ENCODE peak calls at places on chromosomes 16 and 17, in seven cellular contexts. P, J, V, Z, C, D and O are unnamed samples.

GRCh38 chr16:11100239-11100750 is 155.7 kb downstream of the SOCS1 start:
- DNase-seq in J (no peak), V (no peak), D (peak), Z (peak), P (peak), C (no peak), O (peak)

GRCh38 chr16:62149646-62150045 is 113.4 kb upstream of the CDH8 start:
- DNase-seq in P (no peak), V (no peak), C (no peak), Z (no peak), D (no peak), J (peak), O (no peak)

GRCh38 chr17:3335876-3336275 is 37.7 kb upstream of the OR3A1 start:
- DNase-seq in C (no peak), Z (no peak), V (no peak), P (no peak), J (peak), D (no peak), O (no peak)

GRCh38 chr17:1686086-1686485 is 1.4 kb upstream of the PRPF8 start:
- DNase-seq in D (no peak), P (no peak), C (no peak), J (peak), V (peak), Z (no peak), O (no peak)

GRCh38 chr16:23587726-23588125 is 8.4 kb downstream of the NDUFAB1 start:
- DNase-seq in J (no peak), V (no peak), P (peak), C (no peak), D (no peak), Z (peak), O (no peak)

GRCh38 chr17:64152428-64153125 is 22.6 kb upstream of the ERN1 start:
- DNase-seq in D (no peak), J (no peak), V (no peak), C (no peak), Z (peak), P (no peak), O (no peak)

GRCh38 chr17:4986403-4986802 is 1.1 kb downstream of the CAMTA2 start:
- DNase-seq in Z (peak), J (peak), C (no peak), D (peak), P (no peak), V (peak), O (no peak)

GRCh38 chr17:76371656-76372628 is 12.5 kb upstream of the SPHK1 start:
- DNase-seq in P (peak), C (no peak), Z (peak), J (peak), V (no peak), D (no peak), O (no peak)

GRCh38 chr16:88784074-88784855 is 755 bp downstream of the PIEZO1 start:
- DNase-seq in P (peak), D (peak), Z (peak), C (peak), J (peak), V (peak), O (peak)

GRCh38 chr17:54992797-54993639 is 24.5 kb downstream of the STXBP4 start:
- DNase-seq in V (peak), C (peak), P (peak), D (peak), J (peak), Z (peak), O (peak)

GRCh38 chr16:83441523-83441922 is 366.3 kb upstream of the HSBP1 start:
- DNase-seq in J (peak), C (no peak), D (no peak), P (no peak), V (no peak), Z (no peak), O (no peak)

GRCh38 chr17:32742686-32743538 is 134.0 kb downstream of the MYO1D start:
- DNase-seq in D (no peak), J (no peak), V (no peak), C (no peak), P (no peak), Z (no peak), O (no peak)

GRCh38 chr17:66676421-66676820 is 158.5 kb upstream of the CACNG5 start:
- DNase-seq in V (peak), J (peak), D (no peak), C (no peak), Z (no peak), P (no peak), O (no peak)

GRCh38 chr17:55330344-55330933 is 65.7 kb downstream of the HLF start:
- DNase-seq in J (no peak), P (no peak), V (no peak), C (no peak), Z (no peak), D (no peak), O (no peak)

GRCh38 chr16:79601092-79601977 is 798 bp upstream of the MAF start:
- DNase-seq in C (peak), Z (peak), D (no peak), P (no peak), V (no peak), J (peak), O (no peak)

GRCh38 chr16:88977845-88978607 is 1.0 kb upstream of the CBFA2T3 start:
- DNase-seq in D (no peak), P (no peak), J (no peak), C (no peak), Z (no peak), V (no peak), O (no peak)

GRCh38 chr16:15599303-15600070 is 43.5 kb downstream of the MARF1 start:
- DNase-seq in P (no peak), J (no peak), D (no peak), Z (no peak), V (no peak), C (no peak), O (no peak)

GRCh38 chr17:77596491-77597420 is 361.7 kb upstream of the TNRC6C start:
- DNase-seq in Z (no peak), J (no peak), D (no peak), V (no peak), P (no peak), C (no peak), O (no peak)

GRCh38 chr17:82461827-82462524 is 3.4 kb downstream of the NARF start:
- DNase-seq in J (peak), C (no peak), P (no peak), V (peak), Z (no peak), D (no peak), O (no peak)

GRCh38 chr17:82458885-82459424 is 414 bp downstream of the NARF start:
- DNase-seq in P (no peak), C (peak), Z (peak), D (peak), V (peak), J (no peak), O (peak)

GRCh38 chr17:82458130-82458884 is at the start of gene NARF:
- DNase-seq in Z (peak), D (peak), V (peak), J (peak), P (peak), C (peak), O (peak)

GRCh38 chr17:82457071-82457789 is 1.3 kb upstream of the NARF start:
- DNase-seq in C (peak), P (peak), J (no peak), Z (peak), V (no peak), D (no peak), O (peak)

DNA sequence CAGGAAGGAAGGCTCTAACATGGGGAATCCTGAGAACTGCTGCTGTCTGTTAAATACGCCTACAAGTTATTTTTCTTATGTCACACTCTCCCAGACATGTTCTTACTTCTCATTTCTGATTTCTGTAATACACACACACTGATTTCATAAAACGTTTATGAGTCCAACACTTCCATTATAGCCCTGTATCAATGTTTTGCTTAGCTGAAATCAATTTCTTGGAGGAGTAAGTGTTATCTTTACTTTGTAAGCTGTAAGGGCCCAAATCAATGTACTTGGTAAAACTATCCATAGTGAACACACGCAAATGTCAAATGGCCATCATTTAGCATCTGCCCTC is 781 bp upstream of the NARF start:
- DNase-seq in J (no peak), V (no peak), D (no peak), Z (no peak), C (no peak), P (no peak), O (no peak)
- TF ChIP-seq CTCF in J (no peak), V (no peak), D (no peak), Z (no peak), C (no peak), P (no peak), O (no peak)

DNA sequence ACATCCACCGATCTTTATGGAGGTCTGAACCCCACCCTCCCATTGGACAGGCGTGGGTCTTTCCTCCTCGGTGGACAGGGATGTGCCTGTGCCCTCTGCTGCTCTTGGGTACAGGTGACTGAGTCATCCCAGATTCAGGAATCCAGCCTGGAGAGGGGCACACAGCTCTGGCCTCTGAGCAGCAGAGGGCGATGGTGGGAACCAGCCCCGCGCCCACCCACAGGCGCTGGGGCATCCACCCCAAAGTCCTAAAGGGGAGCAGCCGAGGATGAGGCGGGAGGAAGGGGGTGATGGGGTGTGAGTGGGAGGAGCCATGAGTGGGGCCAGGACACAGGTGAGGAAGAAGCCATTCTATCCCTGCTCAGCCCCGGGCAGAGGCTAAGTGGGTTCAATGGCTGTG is 35.0 kb downstream of the ENGASE start:
- DNase-seq in Z (no peak), P (no peak), D (no peak), C (no peak), J (no peak), V (no peak), O (no peak)
- TF ChIP-seq CTCF in Z (no peak), P (peak), D (peak), C (no peak), J (peak), V (no peak), O (no peak)

GRCh38 chr17:48595107-48595999 is 1.8 kb upstream of the HOXB5 start:
- DNase-seq in P (no peak), V (no peak), D (no peak), C (no peak), Z (no peak), J (no peak), O (no peak)

GRCh38 chr17:48593126-48593829 is at the start of gene HOXB5:
- DNase-seq in V (no peak), Z (no peak), D (no peak), C (no peak), P (peak), J (no peak), O (no peak)

GRCh38 chr17:48592592-48592991 is 987 bp downstream of the HOXB5 start:
- DNase-seq in D (no peak), Z (no peak), J (no peak), C (no peak), P (no peak), V (no peak), O (no peak)

GRCh38 chr17:48594412-48595106 is 980 bp upstream of the HOXB5 start:
- DNase-seq in J (no peak), D (no peak), Z (no peak), P (no peak), V (no peak), C (no peak), O (no peak)

DNA sequence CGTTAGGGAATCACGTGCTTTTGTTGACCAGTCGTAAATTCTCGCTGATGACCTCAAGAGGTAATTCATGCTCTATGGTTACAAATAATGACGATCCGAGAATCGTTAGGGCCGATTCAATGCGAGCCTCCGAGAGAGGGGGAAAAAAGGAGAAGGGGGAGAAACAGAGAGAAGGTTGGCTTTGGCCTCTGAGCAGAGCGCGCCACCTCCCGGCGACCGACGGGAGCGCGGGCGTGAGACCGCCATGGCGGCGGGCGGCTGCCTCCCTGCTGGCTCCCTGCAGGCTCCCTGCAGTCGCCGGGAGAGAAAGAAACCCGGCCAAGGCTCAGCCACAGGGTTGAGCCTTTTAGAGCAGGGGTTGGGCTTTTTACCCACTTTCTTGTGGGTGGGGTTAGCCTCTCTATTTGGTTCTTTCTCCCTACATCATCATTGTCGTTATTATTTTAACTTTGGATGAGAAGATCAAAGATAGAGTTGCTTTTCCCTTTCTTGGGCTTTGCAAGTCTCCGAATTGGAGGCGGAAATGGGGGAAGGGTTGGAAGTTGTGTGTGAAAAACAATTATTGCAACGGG is 347 bp upstream of the HOXB5 start:
- DNase-seq in Z (peak), D (peak), P (peak), V (no peak), J (peak), C (peak), O (peak)
- TF ChIP-seq CTCF in Z (peak), D (peak), P (peak), V (peak), J (peak), C (peak), O (peak)

GRCh38 chr17:37047631-37048104 is 98.9 kb downstream of the AATF start:
- DNase-seq in P (peak), J (peak), D (peak), Z (peak), V (peak), C (peak), O (peak)
- TF ChIP-seq CTCF in P (peak), J (peak), D (peak), Z (peak), V (peak), C (peak), O (peak)

DNA sequence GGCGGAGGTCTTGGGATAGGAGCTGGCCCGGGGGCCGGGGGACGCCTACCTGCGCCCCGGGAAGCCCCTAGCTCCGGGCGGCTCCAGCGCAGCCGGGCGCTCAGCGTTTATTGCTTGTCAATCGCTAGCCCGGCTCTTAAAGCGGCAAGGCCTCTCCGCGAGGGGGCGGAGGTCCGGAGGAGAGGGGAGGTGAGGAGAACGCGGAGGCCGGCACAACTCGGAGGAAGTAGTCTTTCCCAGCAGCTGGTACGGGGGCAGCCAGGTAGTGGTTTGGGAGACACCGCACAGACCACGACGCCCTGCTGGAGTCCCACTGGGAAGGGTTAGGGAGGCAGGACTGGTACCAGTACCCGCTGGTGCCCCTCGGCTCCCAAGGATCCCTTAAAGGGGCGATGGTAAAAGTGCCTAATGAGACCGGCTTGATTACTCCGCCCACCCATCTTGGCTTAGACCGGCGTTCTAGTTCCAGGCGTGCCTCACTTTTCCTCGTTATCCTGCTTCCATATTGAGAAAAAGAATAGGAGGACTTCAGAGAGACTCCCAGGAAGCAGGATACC is at the start of gene MPP2:
- DNase-seq in C (no peak), D (peak), P (peak), Z (peak), V (no peak), J (peak), O (peak)
- TF ChIP-seq CTCF in C (no peak), D (no peak), P (peak), Z (peak), V (no peak), J (peak), O (peak)

DNA sequence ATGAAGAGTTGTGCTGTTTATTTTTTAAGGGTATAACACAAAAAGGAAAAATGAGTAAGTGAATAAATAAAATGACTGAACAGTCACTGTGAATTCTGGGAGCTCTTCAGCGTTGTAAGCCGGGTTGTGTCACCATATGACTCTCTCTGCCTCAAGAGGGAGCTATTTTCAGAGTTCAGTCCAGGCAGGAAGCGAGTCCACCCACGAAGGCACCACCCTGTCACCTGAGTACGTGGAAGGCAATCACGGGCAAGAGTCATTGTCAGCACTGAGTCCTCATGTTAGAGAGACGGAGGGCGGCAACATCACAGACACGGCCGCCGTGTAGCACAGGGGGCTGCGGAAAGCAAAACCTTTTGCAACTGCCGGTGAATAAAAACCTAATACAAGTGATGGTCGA is 227.6 kb downstream of the UTP18 start:
- DNase-seq in V (no peak), Z (no peak), J (peak), P (no peak), D (peak), C (no peak), O (no peak)
- TF ChIP-seq CTCF in V (peak), Z (no peak), J (peak), P (no peak), D (peak), C (no peak), O (peak)

GRCh38 chr17:27579897-27580321 is 51.1 kb upstream of the LGALS9 start:
- DNase-seq in Z (no peak), J (no peak), P (no peak), C (no peak), D (peak), V (no peak), O (peak)

GRCh38 chr17:27577884-27578717 is 52.9 kb upstream of the LGALS9 start:
- DNase-seq in Z (peak), C (no peak), V (no peak), J (no peak), P (peak), D (peak), O (peak)

GRCh38 chr17:27577124-27577761 is 53.7 kb upstream of the LGALS9 start:
- DNase-seq in C (no peak), Z (peak), J (peak), D (no peak), P (peak), V (no peak), O (no peak)

GRCh38 chr17:27579304-27579703 is 51.7 kb upstream of the LGALS9 start:
- DNase-seq in J (no peak), Z (no peak), V (no peak), D (peak), C (no peak), P (no peak), O (peak)

DNA sequence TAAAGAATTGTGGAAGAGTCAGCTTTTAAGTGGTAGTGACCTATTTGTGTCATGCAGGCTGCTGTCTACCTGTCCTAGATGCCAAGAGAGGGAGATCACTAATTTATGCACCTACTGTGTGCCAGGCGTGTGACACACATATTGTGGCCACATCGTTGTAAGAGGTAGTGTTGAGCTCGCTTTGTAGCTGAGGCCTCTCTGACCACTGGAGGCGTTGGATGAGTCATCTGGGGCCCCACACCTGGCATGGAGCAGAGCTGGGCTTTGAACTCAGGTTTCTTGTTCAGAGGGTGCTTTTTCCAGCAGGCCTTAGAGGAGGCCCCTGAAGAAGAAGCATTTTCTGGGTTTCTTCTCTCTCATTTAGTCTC is 52.3 kb upstream of the LGALS9 start:
- DNase-seq in D (peak), J (peak), P (peak), C (no peak), Z (peak), V (no peak), O (peak)
- TF ChIP-seq CTCF in D (no peak), J (peak), P (no peak), C (no peak), Z (no peak), V (no peak), O (no peak)